ENCODE peak calls at places on chromosomes 5 and 9, in nine cellular contexts. One of them, this sample, is unnamed.

GRCh38 chr5:345404-346195 is 24.1 kb downstream of the AHRR start:
- DNase-seq in transverse colon: no peak
- DNase-seq in naive thymus-derived CD4-positive, alpha-beta T cell: no peak
- DNase-seq in A673: peak; percentile 44
- DNase-seq in MM.1S: no peak
- DNase-seq in SJSA1: no peak
- DNase-seq in adipocyte: no peak
- DNase-seq in GM23248: peak; percentile 28
- DNase-seq in GM23338: peak; percentile 46
- DNase-seq in this sample: no peak

GRCh38 chr5:99191181-99191775 is 262.5 kb upstream of the CHD1 start:
- DNase-seq in GM23248: peak; percentile 5
- DNase-seq in MM.1S: no peak
- DNase-seq in A673: no peak
- DNase-seq in transverse colon: no peak
- DNase-seq in SJSA1: no peak
- DNase-seq in naive thymus-derived CD4-positive, alpha-beta T cell: no peak
- DNase-seq in GM23338: no peak
- DNase-seq in adipocyte: no peak
- DNase-seq in this sample: no peak

GRCh38 chr9:27749838-27750237 is 176.6 kb upstream of the C9orf72 start:
- DNase-seq in transverse colon: no peak
- DNase-seq in naive thymus-derived CD4-positive, alpha-beta T cell: no peak
- DNase-seq in MM.1S: no peak
- DNase-seq in adipocyte: no peak
- DNase-seq in SJSA1: no peak
- DNase-seq in GM23248: no peak
- DNase-seq in A673: no peak
- DNase-seq in GM23338: peak; percentile 82
- DNase-seq in this sample: no peak

GRCh38 chr5:73764586-73764985 is 138.6 kb downstream of the ARHGEF28 start:
- DNase-seq in naive thymus-derived CD4-positive, alpha-beta T cell: no peak
- DNase-seq in adipocyte: peak; percentile 66
- DNase-seq in transverse colon: no peak
- DNase-seq in MM.1S: no peak
- DNase-seq in GM23248: peak; percentile 55
- DNase-seq in GM23338: no peak
- DNase-seq in SJSA1: peak; percentile 94
- DNase-seq in A673: no peak
- DNase-seq in this sample: no peak

GRCh38 chr9:130445268-130445983 is 665 bp downstream of the ASS1 start:
- DNase-seq in MM.1S: no peak
- DNase-seq in adipocyte: peak; percentile 84
- DNase-seq in GM23338: peak; percentile 52
- DNase-seq in GM23248: peak; percentile 83
- DNase-seq in transverse colon: peak; percentile 78
- DNase-seq in SJSA1: peak; percentile 20
- DNase-seq in naive thymus-derived CD4-positive, alpha-beta T cell: no peak
- DNase-seq in A673: no peak
- DNase-seq in this sample: no peak

GRCh38 chr9:13279284-13280162 is at the start of gene MPDZ:
- DNase-seq in A673: peak; percentile 82
- DNase-seq in MM.1S: no peak
- DNase-seq in naive thymus-derived CD4-positive, alpha-beta T cell: no peak
- DNase-seq in GM23338: peak; percentile 76
- DNase-seq in adipocyte: peak; percentile 87
- DNase-seq in GM23248: peak; percentile 85
- DNase-seq in SJSA1: peak; percentile 74
- DNase-seq in transverse colon: peak; percentile 37
- DNase-seq in this sample: no peak

GRCh38 chr5:125134216-125135081 is 388.0 kb upstream of the ZNF608 start:
- DNase-seq in SJSA1: peak; percentile 98
- DNase-seq in GM23248: peak; percentile 84
- DNase-seq in A673: peak; percentile 54
- DNase-seq in MM.1S: no peak
- DNase-seq in transverse colon: no peak
- DNase-seq in naive thymus-derived CD4-positive, alpha-beta T cell: no peak
- DNase-seq in adipocyte: peak; percentile 78
- DNase-seq in GM23338: peak; percentile 22
- DNase-seq in this sample: no peak

GRCh38 chr5:17374973-17375844 is 122.8 kb upstream of the TAF11L2 start:
- DNase-seq in GM23338: peak; percentile 73
- DNase-seq in GM23248: peak; percentile 26
- DNase-seq in SJSA1: peak; percentile 80
- DNase-seq in transverse colon: no peak
- DNase-seq in adipocyte: no peak
- DNase-seq in MM.1S: no peak
- DNase-seq in naive thymus-derived CD4-positive, alpha-beta T cell: no peak
- DNase-seq in A673: no peak
- DNase-seq in this sample: no peak

GRCh38 chr5:166845044-166845443 is 1446.4 kb upstream of the WWC1 start:
- DNase-seq in naive thymus-derived CD4-positive, alpha-beta T cell: no peak
- DNase-seq in transverse colon: no peak
- DNase-seq in adipocyte: peak; percentile 33
- DNase-seq in A673: peak; percentile 19
- DNase-seq in MM.1S: peak; percentile 12
- DNase-seq in SJSA1: no peak
- DNase-seq in GM23248: peak; percentile 17
- DNase-seq in GM23338: peak; percentile 60
- DNase-seq in this sample: no peak

GRCh38 chr5:129460121-129460950 is at the start of gene ADAMTS19:
- DNase-seq in transverse colon: peak; percentile 11
- DNase-seq in naive thymus-derived CD4-positive, alpha-beta T cell: peak; percentile 21
- DNase-seq in GM23248: peak; percentile 46
- DNase-seq in adipocyte: peak; percentile 82
- DNase-seq in A673: peak; percentile 37
- DNase-seq in GM23338: peak; percentile 76
- DNase-seq in SJSA1: peak; percentile 16
- DNase-seq in MM.1S: peak; percentile 60
- DNase-seq in this sample: no peak

GRCh38 chr9:121581775-121582600 is 69.4 kb upstream of the DAB2IP start:
- DNase-seq in transverse colon: no peak
- DNase-seq in MM.1S: no peak
- DNase-seq in adipocyte: no peak
- DNase-seq in naive thymus-derived CD4-positive, alpha-beta T cell: no peak
- DNase-seq in GM23338: peak; percentile 46
- DNase-seq in GM23248: no peak
- DNase-seq in A673: no peak
- DNase-seq in SJSA1: no peak
- DNase-seq in this sample: no peak

GRCh38 chr5:167489202-167489601 is 802.2 kb upstream of the WWC1 start:
- DNase-seq in SJSA1: no peak
- DNase-seq in transverse colon: no peak
- DNase-seq in adipocyte: no peak
- DNase-seq in MM.1S: no peak
- DNase-seq in naive thymus-derived CD4-positive, alpha-beta T cell: no peak
- DNase-seq in GM23248: peak; percentile 6
- DNase-seq in A673: no peak
- DNase-seq in GM23338: no peak
- DNase-seq in this sample: no peak

GRCh38 chr5:175263776-175264175 is 180.2 kb downstream of the DRD1 start:
- DNase-seq in A673: no peak
- DNase-seq in SJSA1: no peak
- DNase-seq in GM23248: no peak
- DNase-seq in transverse colon: no peak
- DNase-seq in MM.1S: no peak
- DNase-seq in naive thymus-derived CD4-positive, alpha-beta T cell: no peak
- DNase-seq in GM23338: no peak
- DNase-seq in adipocyte: no peak
- DNase-seq in this sample: no peak

GRCh38 chr5:170278611-170279500 is 18.7 kb downstream of the LCP2 start:
- DNase-seq in MM.1S: peak; percentile 97
- DNase-seq in adipocyte: no peak
- DNase-seq in SJSA1: no peak
- DNase-seq in transverse colon: peak; percentile 70
- DNase-seq in GM23248: no peak
- DNase-seq in A673: no peak
- DNase-seq in naive thymus-derived CD4-positive, alpha-beta T cell: peak; percentile 83
- DNase-seq in GM23338: peak; percentile 28
- DNase-seq in this sample: peak; percentile 80

GRCh38 chr5:148887123-148887881 is 60.9 kb downstream of the ADRB2 start:
- DNase-seq in naive thymus-derived CD4-positive, alpha-beta T cell: no peak
- DNase-seq in GM23338: no peak
- DNase-seq in MM.1S: no peak
- DNase-seq in GM23248: no peak
- DNase-seq in adipocyte: no peak
- DNase-seq in A673: no peak
- DNase-seq in transverse colon: no peak
- DNase-seq in SJSA1: no peak
- DNase-seq in this sample: no peak

GRCh38 chr9:135076143-135076875 is 11.2 kb upstream of the OLFM1 start:
- DNase-seq in transverse colon: no peak
- DNase-seq in A673: no peak
- DNase-seq in MM.1S: no peak
- DNase-seq in GM23248: no peak
- DNase-seq in SJSA1: no peak
- DNase-seq in adipocyte: no peak
- DNase-seq in GM23338: no peak
- DNase-seq in naive thymus-derived CD4-positive, alpha-beta T cell: no peak
- DNase-seq in this sample: no peak

GRCh38 chr5:79229357-79230174 is 6.4 kb upstream of the JMY start:
- DNase-seq in SJSA1: no peak
- DNase-seq in A673: no peak
- DNase-seq in GM23248: peak; percentile 88
- DNase-seq in GM23338: no peak
- DNase-seq in naive thymus-derived CD4-positive, alpha-beta T cell: no peak
- DNase-seq in adipocyte: peak; percentile 74
- DNase-seq in MM.1S: peak; percentile 81
- DNase-seq in transverse colon: no peak
- DNase-seq in this sample: peak; percentile 11

GRCh38 chr9:115590016-115590415 is 472.1 kb upstream of the TNC start:
- DNase-seq in MM.1S: no peak
- DNase-seq in transverse colon: no peak
- DNase-seq in GM23248: peak; percentile 96
- DNase-seq in adipocyte: peak; percentile 76
- DNase-seq in SJSA1: peak; percentile 91
- DNase-seq in A673: no peak
- DNase-seq in GM23338: no peak
- DNase-seq in naive thymus-derived CD4-positive, alpha-beta T cell: no peak
- DNase-seq in this sample: no peak

GRCh38 chr5:142743677-142744441 is 26.3 kb upstream of the ARHGAP26 start:
- DNase-seq in transverse colon: no peak
- DNase-seq in GM23248: peak; percentile 72
- DNase-seq in GM23338: peak; percentile 34
- DNase-seq in adipocyte: peak; percentile 34
- DNase-seq in naive thymus-derived CD4-positive, alpha-beta T cell: no peak
- DNase-seq in MM.1S: no peak
- DNase-seq in SJSA1: no peak
- DNase-seq in A673: peak; percentile 95
- DNase-seq in this sample: no peak
- H3K27me3 ChIP-seq in transverse colon: no peaks in the 10 kb centered on the region
- H3K27me3 ChIP-seq in GM23248: no peaks in the 10 kb centered on the region
- H3K27me3 ChIP-seq in GM23338: no peaks in the 10 kb centered on the region
- H3K27me3 ChIP-seq in adipocyte: no peaks in the 10 kb centered on the region
- H3K27me3 ChIP-seq in naive thymus-derived CD4-positive, alpha-beta T cell: no peaks in the 10 kb centered on the region
- H3K27me3 ChIP-seq in MM.1S: no peaks in the 10 kb centered on the region
- H3K27me3 ChIP-seq in SJSA1: no peaks in the 10 kb centered on the region
- H3K27me3 ChIP-seq in A673: no peaks in the 10 kb centered on the region
- H3K27me3 ChIP-seq in this sample: no peaks in the 10 kb centered on the region

GRCh38 chr5:139690385-139691274 is 42.5 kb downstream of the CXXC5 start:
- DNase-seq in SJSA1: no peak
- DNase-seq in MM.1S: no peak
- DNase-seq in GM23338: peak; percentile 48
- DNase-seq in naive thymus-derived CD4-positive, alpha-beta T cell: no peak
- DNase-seq in A673: peak; percentile 78
- DNase-seq in transverse colon: no peak
- DNase-seq in adipocyte: peak; percentile 71
- DNase-seq in GM23248: peak; percentile 87
- DNase-seq in this sample: no peak
- H3K4me1 ChIP-seq in SJSA1: peaks cover 27% of the 10 kb centered on the region
- H3K4me1 ChIP-seq in MM.1S: no peaks in the 10 kb centered on the region
- H3K4me1 ChIP-seq in GM23338: peaks cover 56% of the 10 kb centered on the region
- H3K4me1 ChIP-seq in naive thymus-derived CD4-positive, alpha-beta T cell: no peaks in the 10 kb centered on the region
- H3K4me1 ChIP-seq in A673: peaks cover 25% of the 10 kb centered on the region
- H3K4me1 ChIP-seq in transverse colon: peaks cover 17% of the 10 kb centered on the region
- H3K4me1 ChIP-seq in adipocyte: peaks cover 49% of the 10 kb centered on the region
- H3K4me1 ChIP-seq in GM23248: peaks cover 41% of the 10 kb centered on the region
- H3K4me1 ChIP-seq in this sample: no peaks in the 10 kb centered on the region

GRCh38 chr5:96990102-96990501 is 54.2 kb downstream of the LNPEP start:
- DNase-seq in SJSA1: no peak
- DNase-seq in MM.1S: no peak
- DNase-seq in GM23248: no peak
- DNase-seq in transverse colon: no peak
- DNase-seq in naive thymus-derived CD4-positive, alpha-beta T cell: no peak
- DNase-seq in GM23338: no peak
- DNase-seq in A673: no peak
- DNase-seq in adipocyte: no peak
- DNase-seq in this sample: no peak
- H3K36me3 ChIP-seq in SJSA1: peaks cover 12% of the 10 kb centered on the region
- H3K36me3 ChIP-seq in MM.1S: peaks cover 5% of the 10 kb centered on the region
- H3K36me3 ChIP-seq in GM23248: peaks cover 16% of the 10 kb centered on the region
- H3K36me3 ChIP-seq in transverse colon: peaks cover 16% of the 10 kb centered on the region
- H3K36me3 ChIP-seq in naive thymus-derived CD4-positive, alpha-beta T cell: peaks cover 7% of the 10 kb centered on the region
- H3K36me3 ChIP-seq in GM23338: no peaks in the 10 kb centered on the region
- H3K36me3 ChIP-seq in A673: no peaks in the 10 kb centered on the region
- H3K36me3 ChIP-seq in adipocyte: peaks cover 95% of the 10 kb centered on the region
- H3K36me3 ChIP-seq in this sample: peaks cover 53% of the 10 kb centered on the region

DNA sequence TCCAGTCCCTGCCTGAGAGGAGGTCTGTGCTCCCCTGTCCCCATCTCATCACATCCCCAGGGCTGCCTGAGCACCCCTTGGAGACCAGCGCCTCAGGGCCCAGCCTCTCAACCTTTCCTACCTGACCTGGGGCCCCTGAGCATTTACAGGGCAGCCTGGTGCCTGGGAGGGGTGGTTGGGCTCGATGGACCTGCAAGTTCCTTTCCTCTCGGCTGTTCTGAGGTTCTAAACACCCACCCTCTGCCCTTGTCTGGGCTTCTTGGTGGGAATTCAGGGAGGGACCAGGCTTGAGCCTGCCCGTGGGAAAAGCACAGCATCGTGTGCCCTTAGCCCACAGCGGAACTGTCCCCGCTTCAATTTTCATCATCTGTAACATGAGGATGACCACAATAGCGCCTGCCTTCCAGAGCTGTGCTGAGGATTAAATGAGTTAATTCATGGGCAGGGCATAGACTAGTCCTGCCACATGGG is 91.0 kb upstream of the SH3PXD2B start:
- DNase-seq in MM.1S: no peak
- DNase-seq in naive thymus-derived CD4-positive, alpha-beta T cell: no peak
- DNase-seq in transverse colon: no peak
- DNase-seq in SJSA1: no peak
- DNase-seq in GM23248: no peak
- DNase-seq in A673: no peak
- DNase-seq in adipocyte: no peak
- DNase-seq in GM23338: no peak
- DNase-seq in this sample: no peak
- H3K27me3 ChIP-seq in MM.1S: peaks cover 5% of the 10 kb centered on the region
- H3K27me3 ChIP-seq in naive thymus-derived CD4-positive, alpha-beta T cell: no peaks in the 10 kb centered on the region
- H3K27me3 ChIP-seq in transverse colon: no peaks in the 10 kb centered on the region
- H3K27me3 ChIP-seq in SJSA1: no peaks in the 10 kb centered on the region
- H3K27me3 ChIP-seq in GM23248: peaks cover 65% of the 10 kb centered on the region
- H3K27me3 ChIP-seq in A673: no peaks in the 10 kb centered on the region
- H3K27me3 ChIP-seq in adipocyte: peaks cover 69% of the 10 kb centered on the region
- H3K27me3 ChIP-seq in GM23338: no peaks in the 10 kb centered on the region
- H3K27me3 ChIP-seq in this sample: no peaks in the 10 kb centered on the region

This sample was measured in effector memory CD4-positive, alpha-beta T cell.